ENCODE peak calls at places on chromosomes 3 and 15, in five cellular contexts. U is tibial nerve, L is aorta, D is AG04450, M is mammary epithelial cell. W is an unnamed sample.

GRCh38 chr3:22257252-22257651 is 506.2 kb upstream of the ZNF385D start:
- DNase-seq in U (no peak), L (no peak), D (no peak), M (no peak), W (no peak)

GRCh38 chr15:45862034-45862433 is 227.2 kb downstream of the SQOR start:
- DNase-seq in U (no peak), L (no peak), D (no peak), M (peak), W (no peak)

GRCh38 chr3:111691293-111691909 is 96.3 kb upstream of the ZBED2 start:
- DNase-seq in U (no peak), L (no peak), D (no peak), M (peak), W (no peak)

GRCh38 chr3:44058022-44058867 is 183.4 kb upstream of the TOPAZ1 start:
- DNase-seq in U (no peak), L (no peak), D (no peak), M (peak), W (no peak)

GRCh38 chr3:42263354-42264346 is 2.3 kb downstream of the CCK start:
- DNase-seq in U (no peak), L (no peak), D (no peak), M (no peak), W (no peak)

GRCh38 chr15:82543155-82543554 is 2.9 kb upstream of the RPS17 start:
- DNase-seq in U (no peak), L (no peak), D (peak), M (no peak), W (no peak)

GRCh38 chr3:90145094-90145810 is 1037.8 kb downstream of the EPHA3 start:
- DNase-seq in U (no peak), L (no peak), D (no peak), M (no peak), W (no peak)

GRCh38 chr15:70008697-70009285 is 88.9 kb downstream of the TLE3 start:
- DNase-seq in U (no peak), L (no peak), D (no peak), M (no peak), W (no peak)

GRCh38 chr3:42839616-42840015 is 30.4 kb downstream of the ACKR2 start:
- DNase-seq in U (peak), L (no peak), D (peak), M (peak), W (peak)

GRCh38 chr15:50150349-50150748 is 31.3 kb upstream of the ATP8B4 start:
- DNase-seq in U (no peak), L (no peak), D (no peak), M (no peak), W (no peak)

GRCh38 chr3:36656873-36657272 is 107.5 kb downstream of the DCLK3 start:
- DNase-seq in U (no peak), L (no peak), D (no peak), M (no peak), W (no peak)

GRCh38 chr3:102194760-102195159 is 240.1 kb upstream of the ZPLD1 start:
- DNase-seq in U (no peak), L (no peak), D (no peak), M (no peak), W (no peak)

GRCh38 chr15:72492733-72493132 is 18.6 kb downstream of the ARIH1 start:
- DNase-seq in U (no peak), L (no peak), D (no peak), M (peak), W (no peak)

GRCh38 chr15:46713045-46713444 is 1004.3 kb upstream of the SEMA6D start:
- DNase-seq in U (no peak), L (no peak), D (no peak), M (no peak), W (no peak)

GRCh38 chr3:61562042-61562809 is 855 bp downstream of the PTPRG start:
- DNase-seq in U (no peak), L (peak), D (no peak), M (peak), W (no peak)

GRCh38 chr3:8709801-8710524 is 23.6 kb upstream of the CAV3 start:
- DNase-seq in U (no peak), L (no peak), D (no peak), M (no peak), W (no peak)

GRCh38 chr3:46892285-46893145 is 15.0 kb downstream of the PTH1R start:
- DNase-seq in U (peak), L (peak), D (peak), M (peak), W (no peak)

GRCh38 chr3:18870642-18871041 is 277.7 kb upstream of the KCNH8 start:
- DNase-seq in U (no peak), L (no peak), D (no peak), M (no peak), W (no peak)

GRCh38 chr3:134294302-134294925 is 43.8 kb upstream of the RYK start:
- DNase-seq in U (no peak), L (no peak), D (no peak), M (peak), W (peak)

GRCh38 chr15:89383635-89384604 is 49.3 kb upstream of the POLG start:
- DNase-seq in U (peak), L (no peak), D (no peak), M (peak), W (no peak)

GRCh38 chr15:81893182-81893833 is 152.5 kb downstream of the MEX3B start:
- DNase-seq in U (no peak), L (no peak), D (no peak), M (no peak), W (no peak)

GRCh38 chr3:183933160-183933559 is 48.5 kb upstream of the PARL start:
- DNase-seq in U (no peak), L (no peak), D (no peak), M (no peak), W (no peak)

GRCh38 chr15:35209838-35210237 is 124.7 kb upstream of the NANOGP8 start:
- DNase-seq in U (no peak), L (no peak), D (no peak), M (peak), W (no peak)

GRCh38 chr15:98708191-98708590 is 59.9 kb downstream of the IGF1R start:
- DNase-seq in U (no peak), L (no peak), D (no peak), M (no peak), W (no peak)

GRCh38 chr3:18987862-18988447 is 160.4 kb upstream of the KCNH8 start:
- DNase-seq in U (no peak), L (no peak), D (no peak), M (no peak), W (no peak)

GRCh38 chr15:70121656-70122297 is 24.1 kb upstream of the TLE3 start:
- DNase-seq in U (peak), L (peak), D (peak), M (peak), W (no peak)

GRCh38 chr3:49534581-49535495 is 19.4 kb upstream of the BSN start:
- DNase-seq in U (no peak), L (no peak), D (no peak), M (no peak), W (no peak)

GRCh38 chr3:100175637-100176250 is 61.4 kb upstream of the FILIP1L start:
- DNase-seq in U (no peak), L (no peak), D (no peak), M (no peak), W (no peak)

GRCh38 chr15:40441736-40442531 is 1.2 kb downstream of the BAHD1 start:
- DNase-seq in U (no peak), L (no peak), D (no peak), M (no peak), W (no peak)

GRCh38 chr3:160012108-160012507 is 23.5 kb downstream of the IL12A start:
- DNase-seq in U (no peak), L (no peak), D (no peak), M (no peak), W (no peak)

GRCh38 chr15:45548753-45549520 is 26.4 kb upstream of the SLC30A4 start:
- DNase-seq in U (no peak), L (no peak), D (no peak), M (no peak), W (no peak)

GRCh38 chr3:152857082-152857481 is 22.2 kb downstream of the P2RY1 start:
- DNase-seq in U (no peak), L (peak), D (no peak), M (no peak), W (no peak)

GRCh38 chr3:181267312-181267711 is 277.8 kb upstream of the DNAJC19 start:
- DNase-seq in U (no peak), L (no peak), D (no peak), M (no peak), W (no peak)

GRCh38 chr15:41567261-41567660 is 8.2 kb downstream of the TYRO3 start:
- DNase-seq in U (no peak), L (no peak), D (no peak), M (no peak), W (no peak)

GRCh38 chr15:41565702-41566101 is 6.7 kb downstream of the TYRO3 start:
- DNase-seq in U (no peak), L (no peak), D (no peak), M (no peak), W (no peak)

GRCh38 chr15:41568350-41569017 is 9.5 kb downstream of the TYRO3 start:
- DNase-seq in U (no peak), L (no peak), D (no peak), M (no peak), W (no peak)

GRCh38 chr15:41566121-41566885 is 7.3 kb downstream of the TYRO3 start:
- DNase-seq in U (no peak), L (no peak), D (no peak), M (no peak), W (no peak)

DNA sequence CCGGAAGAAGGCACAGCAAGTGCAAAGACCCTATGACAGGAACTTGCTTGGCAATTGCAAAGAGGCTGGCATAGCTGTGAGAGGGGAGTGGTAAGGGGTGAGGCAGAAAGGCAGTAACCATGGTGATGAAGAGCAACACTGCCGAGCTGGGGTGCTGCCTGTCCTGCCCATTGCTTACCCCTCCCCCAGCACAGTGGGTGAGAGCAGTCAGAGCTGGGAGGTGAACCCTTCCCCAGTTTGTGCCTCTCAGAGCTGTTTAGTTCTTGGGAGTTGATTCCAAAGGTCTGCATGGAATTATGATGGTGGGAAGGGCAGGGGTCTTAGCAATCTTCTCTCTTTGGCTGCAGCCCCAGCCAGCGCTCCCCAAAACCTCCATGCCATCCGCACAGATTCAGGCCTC is 8.9 kb downstream of the TYRO3 start:
- DNase-seq in U (no peak), L (no peak), D (no peak), M (no peak), W (no peak)
- H3K4me3 ChIP-seq in U (no peak), L (no peak), D (no peak), M (no peak), W (no peak)

GRCh38 chr3:119657887-119658702 is 2.3 kb downstream of the POPDC2 start:
- DNase-seq in U (no peak), L (no peak), D (no peak), M (no peak), W (no peak)
- H3K27ac ChIP-seq in U (no peak), L (no peak), D (no peak), M (no peak), W (no peak)

GRCh38 chr15:63041982-63042878 is at the start of gene TPM1:
- DNase-seq in U (peak), L (peak), D (peak), M (peak), W (no peak)
- H3K4me3 ChIP-seq in U (peak), L (peak), D (peak), M (peak), W (peak)

GRCh38 chr3:155080692-155081091 is 573 bp downstream of the MME start:
- DNase-seq in U (no peak), L (no peak), D (no peak), M (no peak), W (no peak)
- H3K27ac ChIP-seq in U (peak), L (no peak), D (no peak), M (no peak), W (no peak)

GRCh38 chr3:105866656-105867653 is 1.9 kb downstream of the CBLB start:
- DNase-seq in U (peak), L (no peak), D (no peak), M (peak), W (no peak)

GRCh38 chr3:105865016-105865623 is 3.7 kb downstream of the CBLB start:
- DNase-seq in U (no peak), L (no peak), D (no peak), M (no peak), W (no peak)

GRCh38 chr3:105867690-105868449 is 942 bp downstream of the CBLB start:
- DNase-seq in U (no peak), L (no peak), D (no peak), M (peak), W (no peak)

GRCh38 chr3:105863608-105864007 is 5.2 kb downstream of the CBLB start:
- DNase-seq in U (no peak), L (no peak), D (no peak), M (no peak), W (no peak)

GRCh38 chr3:105865867-105866350 is 2.9 kb downstream of the CBLB start:
- DNase-seq in U (no peak), L (no peak), D (no peak), M (no peak), W (no peak)
- H3K4me3 ChIP-seq in U (peak), L (peak), D (peak), M (no peak), W (peak)

DNA sequence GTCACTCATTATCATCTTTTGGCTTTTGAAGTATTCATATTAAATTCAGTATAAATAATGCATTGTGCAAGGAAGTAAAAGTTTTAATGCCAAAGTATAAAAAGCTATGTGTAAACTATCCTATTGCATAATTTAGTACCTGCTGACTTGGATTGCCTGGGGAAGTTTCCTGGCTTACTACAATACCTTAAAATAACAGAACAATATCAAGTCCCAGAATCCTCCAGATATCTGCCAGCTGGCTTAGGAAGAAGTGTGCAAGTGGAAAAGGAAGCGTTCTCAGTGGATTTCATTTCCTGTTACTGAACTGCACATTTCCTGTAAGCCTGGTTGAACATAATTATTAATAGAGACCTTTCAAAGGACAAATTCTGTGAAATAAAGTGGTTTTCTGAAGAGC is 236.7 kb downstream of the ADAMTSL3 start:
- DNase-seq in U (no peak), L (no peak), D (no peak), M (peak), W (no peak)
- H3K27ac ChIP-seq in U (no peak), L (no peak), D (no peak), M (no peak), W (no peak)

DNA sequence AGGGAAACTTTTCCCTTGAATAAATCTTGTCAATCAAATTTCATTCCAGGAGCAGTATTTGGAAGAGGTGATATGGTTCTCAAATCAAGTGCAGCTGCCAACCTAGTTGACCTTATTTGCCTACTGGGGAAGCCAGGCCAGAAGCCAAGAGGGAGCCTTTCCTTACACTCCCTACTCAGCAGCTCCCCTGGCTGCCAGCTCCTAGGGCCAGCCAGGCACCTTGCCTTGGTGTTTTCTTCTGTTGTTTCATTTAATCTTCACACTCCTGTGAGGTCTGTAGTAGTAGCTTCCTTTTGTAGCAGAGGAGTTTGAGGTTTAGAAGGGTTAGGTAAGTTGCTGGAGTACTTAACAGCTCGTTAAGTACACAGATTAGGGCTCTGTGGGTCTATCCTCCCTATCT is 22.6 kb downstream of the MKRN2OS start:
- DNase-seq in U (no peak), L (no peak), D (no peak), M (no peak), W (no peak)
- H3K4me3 ChIP-seq in U (no peak), L (no peak), D (no peak), M (no peak), W (no peak)